ENCODE peak calls at places on chromosomes 4 and X, in six cellular contexts. One of them, this sample, is unnamed.

GRCh38 chr4:130849985-130850632 is 1754.2 kb downstream of the C4orf33 start:
- DNase-seq in stomach: peak; percentile 59
- DNase-seq in tibial nerve: no peak
- DNase-seq in Peyer's patch: no peak
- DNase-seq in transverse colon: peak; percentile 14
- DNase-seq in uterus: no peak
- DNase-seq in this sample: no peak

GRCh38 chr4:145533011-145533410 is 51.4 kb downstream of the SMAD1 start:
- DNase-seq in stomach: no peak
- DNase-seq in uterus: no peak
- DNase-seq in tibial nerve: no peak
- DNase-seq in Peyer's patch: no peak
- DNase-seq in transverse colon: no peak
- DNase-seq in this sample: no peak

GRCh38 chr4:6250235-6250983 is 19.2 kb upstream of the WFS1 start:
- DNase-seq in Peyer's patch: no peak
- DNase-seq in stomach: no peak
- DNase-seq in uterus: no peak
- DNase-seq in tibial nerve: peak; percentile 75
- DNase-seq in transverse colon: no peak
- DNase-seq in this sample: no peak

GRCh38 chrX:17291998-17292658 is 82.9 kb upstream of the NHS start:
- DNase-seq in transverse colon: no peak
- DNase-seq in Peyer's patch: no peak
- DNase-seq in tibial nerve: no peak
- DNase-seq in stomach: no peak
- DNase-seq in uterus: no peak
- DNase-seq in this sample: no peak

GRCh38 chr4:46645092-46645491 is 255.2 kb upstream of the GABRA2 start:
- DNase-seq in Peyer's patch: no peak
- DNase-seq in uterus: no peak
- DNase-seq in tibial nerve: no peak
- DNase-seq in transverse colon: no peak
- DNase-seq in stomach: no peak
- DNase-seq in this sample: no peak

GRCh38 chrX:148588649-148589310 is 88.4 kb downstream of the AFF2 start:
- DNase-seq in transverse colon: no peak
- DNase-seq in Peyer's patch: no peak
- DNase-seq in stomach: no peak
- DNase-seq in tibial nerve: no peak
- DNase-seq in uterus: no peak
- DNase-seq in this sample: no peak

GRCh38 chr4:76998251-76998901 is 48.8 kb downstream of the SEPTIN11 start:
- DNase-seq in transverse colon: no peak
- DNase-seq in stomach: no peak
- DNase-seq in tibial nerve: no peak
- DNase-seq in Peyer's patch: no peak
- DNase-seq in uterus: no peak
- DNase-seq in this sample: no peak

GRCh38 chr4:110193822-110194761 is 4.3 kb downstream of the ELOVL6 start:
- DNase-seq in transverse colon: peak; percentile 80
- DNase-seq in stomach: peak; percentile 81
- DNase-seq in Peyer's patch: peak; percentile 92
- DNase-seq in tibial nerve: peak; percentile 45
- DNase-seq in uterus: peak; percentile 74
- DNase-seq in this sample: no peak

GRCh38 chrX:142998447-142999208 is 27.1 kb upstream of the SPANXN4 start:
- DNase-seq in stomach: no peak
- DNase-seq in tibial nerve: no peak
- DNase-seq in uterus: no peak
- DNase-seq in Peyer's patch: no peak
- DNase-seq in transverse colon: no peak
- DNase-seq in this sample: no peak

GRCh38 chr4:6799091-6799490 is 16.6 kb downstream of the KIAA0232 start:
- DNase-seq in Peyer's patch: no peak
- DNase-seq in tibial nerve: no peak
- DNase-seq in uterus: no peak
- DNase-seq in transverse colon: no peak
- DNase-seq in stomach: no peak
- DNase-seq in this sample: no peak

GRCh38 chrX:22698151-22698550 is 301.6 kb upstream of the DDX53 start:
- DNase-seq in Peyer's patch: no peak
- DNase-seq in transverse colon: no peak
- DNase-seq in stomach: no peak
- DNase-seq in uterus: no peak
- DNase-seq in tibial nerve: no peak
- DNase-seq in this sample: no peak

GRCh38 chr4:53233396-53233795 is 132.5 kb downstream of the SCFD2 start:
- DNase-seq in uterus: no peak
- DNase-seq in transverse colon: no peak
- DNase-seq in tibial nerve: no peak
- DNase-seq in Peyer's patch: no peak
- DNase-seq in stomach: no peak
- DNase-seq in this sample: no peak

GRCh38 chrX:106606583-106606982 is 5.2 kb upstream of the RADX start:
- DNase-seq in stomach: no peak
- DNase-seq in Peyer's patch: no peak
- DNase-seq in uterus: no peak
- DNase-seq in transverse colon: no peak
- DNase-seq in tibial nerve: no peak
- DNase-seq in this sample: no peak

GRCh38 chrX:85112270-85112669 is 108.6 kb downstream of the APOOL start:
- DNase-seq in tibial nerve: no peak
- DNase-seq in stomach: no peak
- DNase-seq in transverse colon: peak; percentile 65
- DNase-seq in uterus: no peak
- DNase-seq in Peyer's patch: peak; percentile 57
- DNase-seq in this sample: no peak

DNA sequence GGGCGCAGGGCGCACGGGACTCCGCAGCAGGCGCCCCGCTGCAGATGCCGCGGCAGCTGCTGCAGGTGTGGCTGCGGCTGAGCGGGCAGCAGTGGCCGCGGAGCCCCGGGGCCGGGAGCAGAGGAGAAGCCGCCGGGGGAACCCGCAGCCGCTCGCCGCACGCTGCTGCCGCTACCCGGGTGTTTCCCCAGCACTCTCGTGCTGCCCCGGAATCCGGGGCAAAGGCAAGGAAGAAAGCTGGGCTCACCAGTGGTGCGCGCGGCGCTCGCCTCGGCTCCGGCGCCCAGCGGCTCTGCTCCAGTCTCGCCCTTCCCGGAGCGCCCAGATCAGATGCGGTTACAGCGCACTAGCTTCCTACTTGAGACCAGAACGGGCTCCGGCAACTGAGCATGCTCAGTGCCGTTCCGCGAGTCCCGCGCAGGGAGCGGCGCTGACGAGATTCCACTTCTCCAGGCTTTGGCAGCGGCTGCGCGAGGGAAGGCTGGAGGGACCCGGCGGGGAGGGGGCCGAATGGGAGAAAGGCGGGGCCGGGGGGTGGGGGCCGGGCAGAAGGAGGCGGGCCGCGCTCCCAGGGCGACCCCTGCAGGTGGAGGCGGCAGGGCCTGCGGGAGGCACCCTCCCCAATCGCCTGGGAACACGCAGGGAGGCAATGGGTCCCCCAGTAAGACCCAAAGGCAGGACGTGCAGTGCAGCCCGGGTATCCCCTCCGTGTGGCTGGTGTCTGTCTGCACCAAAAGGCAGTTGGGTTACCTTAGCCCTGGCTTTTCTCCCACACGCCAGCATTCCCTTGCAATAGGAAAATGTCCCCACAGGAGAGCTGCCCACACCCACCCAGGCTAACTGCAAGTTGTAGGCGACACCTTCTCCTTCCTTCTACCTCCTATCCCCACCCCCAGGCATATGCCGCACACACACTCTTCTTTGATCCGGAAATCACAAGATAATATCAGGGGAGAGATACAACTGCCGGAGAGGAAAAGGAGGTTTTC is at the start of gene APBB2:
- DNase-seq in transverse colon: peak; percentile 95
- DNase-seq in Peyer's patch: peak; percentile 93
- DNase-seq in uterus: peak; percentile 95
- DNase-seq in stomach: peak; percentile 94
- DNase-seq in tibial nerve: peak; percentile 83
- DNase-seq in this sample: peak; percentile 92
- TF ChIP-seq POLR2A in transverse colon: peak; percentile 86
- TF ChIP-seq POLR2A in Peyer's patch: peak; percentile 95
- TF ChIP-seq POLR2A in uterus: peak; percentile 89
- TF ChIP-seq POLR2A in stomach: peak; percentile 46
- TF ChIP-seq POLR2A in tibial nerve: peak; percentile 62
- TF ChIP-seq POLR2A in this sample: no peak

GRCh38 chrX:41921492-41922124 is 1.7 kb downstream of the CASK start:
- DNase-seq in uterus: no peak
- DNase-seq in stomach: no peak
- DNase-seq in Peyer's patch: no peak
- DNase-seq in transverse colon: no peak
- DNase-seq in tibial nerve: peak; percentile 4
- DNase-seq in this sample: no peak
- TF ChIP-seq CTCF in uterus: no peak
- TF ChIP-seq CTCF in stomach: no peak
- TF ChIP-seq CTCF in Peyer's patch: no peak
- TF ChIP-seq CTCF in transverse colon: no peak
- TF ChIP-seq CTCF in tibial nerve: no peak
- TF ChIP-seq CTCF in this sample: no peak

GRCh38 chrX:107776649-107777535 is 641 bp upstream of the NCBP2L start:
- DNase-seq in transverse colon: peak; percentile 80
- DNase-seq in uterus: peak; percentile 80
- DNase-seq in tibial nerve: peak; percentile 85
- DNase-seq in stomach: peak; percentile 84
- DNase-seq in Peyer's patch: peak; percentile 93
- DNase-seq in this sample: peak; percentile 87
- H3K4me3 ChIP-seq in transverse colon: peak overlapping the region; percentile 50
- H3K4me3 ChIP-seq in uterus: peak overlapping the region; percentile 59
- H3K4me3 ChIP-seq in tibial nerve: peak overlapping the region; percentile 69
- H3K4me3 ChIP-seq in stomach: peak overlapping the region; percentile 54
- H3K4me3 ChIP-seq in Peyer's patch: peak overlapping the region; percentile 47
- H3K4me3 ChIP-seq in this sample: no peak overlapping the region

GRCh38 chr4:81565137-81565870 is 93.6 kb upstream of the RASGEF1B start:
- DNase-seq in stomach: peak; percentile 81
- DNase-seq in uterus: peak; percentile 68
- DNase-seq in transverse colon: peak; percentile 82
- DNase-seq in tibial nerve: peak; percentile 68
- DNase-seq in Peyer's patch: peak; percentile 85
- DNase-seq in this sample: peak; percentile 75
- TF ChIP-seq POLR2A in stomach: no peak
- TF ChIP-seq POLR2A in uterus: no peak
- TF ChIP-seq POLR2A in transverse colon: peak; percentile 22
- TF ChIP-seq POLR2A in tibial nerve: no peak
- TF ChIP-seq POLR2A in Peyer's patch: peak; percentile 18
- TF ChIP-seq POLR2A in this sample: no peak

GRCh38 chr4:123244233-123244632 is 152.4 kb upstream of the SPRY1 start:
- DNase-seq in transverse colon: peak; percentile 20
- DNase-seq in Peyer's patch: peak; percentile 55
- DNase-seq in uterus: no peak
- DNase-seq in tibial nerve: peak; percentile 60
- DNase-seq in stomach: peak; percentile 30
- DNase-seq in this sample: peak; percentile 87
- TF ChIP-seq CTCF in transverse colon: no peak
- TF ChIP-seq CTCF in Peyer's patch: no peak
- TF ChIP-seq CTCF in uterus: no peak
- TF ChIP-seq CTCF in tibial nerve: peak; percentile 45
- TF ChIP-seq CTCF in stomach: no peak
- TF ChIP-seq CTCF in this sample: no peak

GRCh38 chrX:131735127-131735526 is 191.3 kb downstream of the OR13H1 start:
- DNase-seq in stomach: no peak
- DNase-seq in Peyer's patch: no peak
- DNase-seq in tibial nerve: no peak
- DNase-seq in uterus: no peak
- DNase-seq in transverse colon: no peak
- DNase-seq in this sample: peak; percentile 8
- H3K4me3 ChIP-seq in stomach: peak overlapping the region; percentile 16
- H3K4me3 ChIP-seq in Peyer's patch: no peak overlapping the region
- H3K4me3 ChIP-seq in tibial nerve: no peak overlapping the region
- H3K4me3 ChIP-seq in uterus: no peak overlapping the region
- H3K4me3 ChIP-seq in transverse colon: no peak overlapping the region
- H3K4me3 ChIP-seq in this sample: no peak overlapping the region

DNA sequence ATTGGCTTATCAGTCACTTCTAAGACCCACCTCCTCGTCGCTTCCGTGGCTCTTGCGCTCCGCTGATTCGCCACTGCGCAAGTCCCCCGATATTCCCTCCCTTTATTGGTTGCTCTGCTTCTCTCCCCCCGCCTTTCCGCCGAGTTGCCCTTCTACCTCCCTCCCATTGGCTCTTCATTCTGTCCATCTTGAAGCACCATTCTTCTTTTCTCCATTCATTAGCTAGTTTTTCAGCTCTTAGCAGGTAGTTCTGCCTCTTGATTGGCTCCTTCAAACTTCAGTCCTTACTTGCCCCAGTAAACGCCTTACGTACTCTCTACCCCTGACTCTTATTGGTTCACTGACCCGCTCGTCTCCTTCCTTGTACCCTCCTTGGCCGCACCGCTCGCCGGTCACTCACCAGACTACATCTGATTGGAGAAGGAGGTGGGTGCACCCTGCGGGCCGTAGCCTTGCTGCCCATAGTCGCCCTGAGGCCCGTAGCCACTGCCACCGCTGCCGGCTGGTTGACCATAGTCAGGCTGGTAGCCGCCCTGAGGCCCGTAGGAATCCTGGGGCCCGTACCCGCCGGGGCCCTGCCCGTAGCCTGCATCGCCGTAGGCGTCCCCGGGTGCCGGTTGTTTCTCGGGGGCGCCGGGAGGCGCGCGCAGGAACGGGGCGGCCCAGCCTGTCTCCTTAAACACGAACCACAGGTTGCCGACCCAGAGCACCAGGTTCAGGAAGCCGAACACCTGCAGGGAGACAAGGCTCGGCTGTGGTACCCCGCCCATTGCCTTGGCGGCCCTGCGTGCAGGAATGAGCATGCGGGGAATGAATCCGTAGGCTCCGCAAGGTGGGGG is 5.1 kb upstream of the PRICKLE3 start:
- DNase-seq in uterus: peak; percentile 85
- DNase-seq in Peyer's patch: peak; percentile 95
- DNase-seq in transverse colon: peak; percentile 90
- DNase-seq in tibial nerve: peak; percentile 89
- DNase-seq in stomach: peak; percentile 90
- DNase-seq in this sample: peak; percentile 96
- TF ChIP-seq POLR2A in uterus: peak; percentile 72
- TF ChIP-seq POLR2A in Peyer's patch: peak; percentile 89
- TF ChIP-seq POLR2A in transverse colon: peak; percentile 86
- TF ChIP-seq POLR2A in tibial nerve: peak; percentile 58
- TF ChIP-seq POLR2A in stomach: peak; percentile 76
- TF ChIP-seq POLR2A in this sample: no peak

DNA sequence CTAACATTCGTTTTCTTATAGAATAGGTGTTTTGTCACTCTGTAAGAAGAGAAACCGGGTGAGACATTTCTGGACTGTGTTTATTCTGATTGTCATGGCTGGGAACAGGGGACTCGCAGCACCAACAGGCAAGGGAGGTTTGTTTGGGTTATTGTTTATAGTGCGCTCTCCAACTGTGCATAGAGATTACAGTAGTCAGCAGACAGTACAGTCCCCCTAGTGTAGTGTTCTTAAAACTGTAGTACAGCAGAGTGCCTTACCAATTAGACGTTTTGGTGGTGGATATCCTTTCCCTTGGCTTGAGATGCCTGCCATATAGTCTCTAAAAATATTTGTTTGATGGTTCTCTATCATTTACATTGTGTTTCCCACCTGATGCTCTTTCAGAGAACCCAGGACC is 782 bp upstream of the RNF150 start:
- DNase-seq in transverse colon: no peak
- DNase-seq in tibial nerve: no peak
- DNase-seq in stomach: no peak
- DNase-seq in Peyer's patch: no peak
- DNase-seq in uterus: no peak
- DNase-seq in this sample: no peak
- TF ChIP-seq CTCF in transverse colon: no peak
- TF ChIP-seq CTCF in tibial nerve: no peak
- TF ChIP-seq CTCF in stomach: no peak
- TF ChIP-seq CTCF in Peyer's patch: no peak
- TF ChIP-seq CTCF in uterus: no peak
- TF ChIP-seq CTCF in this sample: no peak

GRCh38 chr4:86848732-86849617 is at the start of gene SLC10A6:
- DNase-seq in tibial nerve: peak; percentile 32
- DNase-seq in transverse colon: no peak
- DNase-seq in Peyer's patch: no peak
- DNase-seq in stomach: no peak
- DNase-seq in uterus: no peak
- DNase-seq in this sample: no peak
- H3K4me3 ChIP-seq in tibial nerve: peak within 1 kb of the TSS; percentile 44
- H3K4me3 ChIP-seq in transverse colon: no peak within 1 kb of the TSS
- H3K4me3 ChIP-seq in Peyer's patch: no peak within 1 kb of the TSS
- H3K4me3 ChIP-seq in stomach: peak within 1 kb of the TSS; percentile 2
- H3K4me3 ChIP-seq in uterus: no peak within 1 kb of the TSS
- H3K4me3 ChIP-seq in this sample: peak within 1 kb of the TSS; percentile 34

This sample was measured in lower leg skin.